ENCODE peak calls at places on chromosomes 12 and 14, in ten cellular contexts. V is nephron progenitor cell, K is upper lobe of right lung, W is fibroblast of gingiva, Y is anterior cingulate cortex, Q is HTR-8/SVneo, S is left cardiac atrium, R is memory B cell, F is AG09319, J is esophagus muscularis mucosa. M is an unnamed sample.
A peak's percentile ranks its signal among the peaks of the same experiment; 100 is the strongest.

GRCh38 chr14:73457050-73457934 is 1.1 kb downstream of the NUMB start:
- DNase-seq in R (peak; percentile 22), F (no peak), W (no peak), S (peak; percentile 46), K (peak; percentile 72), V (no peak), J (peak; percentile 92), Q (peak; percentile 55), Y (no peak), M (peak; percentile 58)

GRCh38 chr12:68405292-68405900 is 73.2 kb upstream of the MDM1 start:
- DNase-seq in F (no peak), W (peak; percentile 58), V (no peak), R (no peak), S (no peak), Y (no peak), J (no peak), K (no peak), Q (no peak), M (peak; percentile 34)

GRCh38 chr12:94615284-94616216 is 34.8 kb downstream of the TMCC3 start:
- DNase-seq in K (no peak), F (no peak), S (peak; percentile 58), J (no peak), R (no peak), Q (peak; percentile 67), Y (no peak), W (peak; percentile 38), V (no peak), M (peak; percentile 68)

GRCh38 chr14:103488071-103488470 is 34.6 kb downstream of the CKB start:
- DNase-seq in S (no peak), J (no peak), K (no peak), V (no peak), R (no peak), Y (no peak), W (no peak), Q (no peak), F (no peak), M (no peak)

GRCh38 chr12:67068204-67068731 is 200.9 kb upstream of the CAND1 start:
- DNase-seq in Y (no peak), W (no peak), R (no peak), S (no peak), F (no peak), K (no peak), J (no peak), Q (peak; percentile 10), V (peak; percentile 46), M (no peak)

GRCh38 chr12:57918182-57918581 is 23.2 kb upstream of the ATP23 start:
- DNase-seq in Q (no peak), R (no peak), Y (no peak), K (no peak), S (no peak), J (no peak), W (no peak), F (no peak), V (no peak), M (no peak)

GRCh38 chr14:22883191-22883976 is at the start of gene REM2:
- DNase-seq in J (no peak), F (no peak), Q (no peak), S (no peak), Y (no peak), W (no peak), R (no peak), K (no peak), V (peak; percentile 20), M (no peak)

GRCh38 chr14:61461808-61462275 is 140.5 kb downstream of the PRKCH start:
- DNase-seq in S (no peak), K (no peak), Y (peak; percentile 81), W (peak; percentile 61), Q (peak; percentile 98), V (peak; percentile 33), R (no peak), F (peak; percentile 34), J (peak; percentile 91), M (peak; percentile 86)

GRCh38 chr12:34393086-34393820 is 371.0 kb downstream of the ALG10 start:
- DNase-seq in Y (no peak), S (peak; percentile 7), J (peak; percentile 86), F (no peak), W (no peak), R (no peak), Q (no peak), K (peak; percentile 54), V (no peak), M (no peak)

GRCh38 chr12:12327802-12328201 is 22.2 kb downstream of the MANSC1 start:
- DNase-seq in R (no peak), W (peak; percentile 48), Q (peak; percentile 37), S (no peak), Y (no peak), K (no peak), V (no peak), F (no peak), J (no peak), M (peak; percentile 74)

GRCh38 chr12:102694913-102695312 is 214.6 kb upstream of the IGF1 start:
- DNase-seq in V (no peak), F (no peak), R (no peak), Y (no peak), K (no peak), S (no peak), Q (no peak), W (no peak), J (no peak), M (no peak)

GRCh38 chr14:42947991-42948390 is 1341.3 kb downstream of the LRFN5 start:
- DNase-seq in F (no peak), V (no peak), Q (no peak), W (peak; percentile 19), R (no peak), S (no peak), Y (no peak), K (no peak), J (no peak), M (no peak)

GRCh38 chr14:74459289-74459946 is 33.4 kb upstream of the SYNDIG1L start:
- DNase-seq in W (peak; percentile 62), J (no peak), V (peak; percentile 49), Y (no peak), K (no peak), R (no peak), S (no peak), F (peak; percentile 11), Q (peak; percentile 95), M (peak; percentile 90)

GRCh38 chr12:80400591-80400991 is 43.4 kb upstream of the PTPRQ start:
- DNase-seq in W (no peak), K (peak; percentile 46), V (no peak), Q (no peak), F (no peak), R (no peak), Y (peak; percentile 35), J (no peak), S (peak; percentile 15), M (peak; percentile 39)

GRCh38 chr12:3242199-3242863 is 165.2 kb downstream of the TSPAN9 start:
- DNase-seq in V (no peak), K (no peak), F (no peak), R (no peak), S (peak; percentile 54), Q (no peak), J (no peak), Y (no peak), W (no peak), M (no peak)

GRCh38 chr12:65603428-65604351 is 220.6 kb upstream of the HMGA2 start:
- DNase-seq in Q (peak; percentile 24), R (no peak), W (peak; percentile 92), J (no peak), Y (no peak), S (peak; percentile 22), F (peak; percentile 61), V (no peak), K (no peak), M (peak; percentile 89)

M was measured in foreskin fibroblast.